ENCODE peak calls at places on chromosomes 5 and 9, in eight cellular contexts. D is mucosa of descending colon, O is PC-3, H is coronary artery, B is LNCaP clone FGC, S is fibroblast of the aortic adventitia, P is Peyer's patch, J is fibroblast of lung. E is an unnamed sample.

GRCh38 chr5:125575561-125576504 is 829.4 kb upstream of the ZNF608 start:
- DNase-seq in P (no peak), O (no peak), B (no peak), J (peak), S (no peak), H (no peak), D (peak), E (no peak)

GRCh38 chr5:152405145-152405544 is at the start of gene NMUR2:
- DNase-seq in P (no peak), O (no peak), J (no peak), S (no peak), H (no peak), B (no peak), D (no peak), E (no peak)

GRCh38 chr5:32790411-32790951 is 79.4 kb downstream of the NPR3 start:
- DNase-seq in D (no peak), B (no peak), J (peak), O (no peak), P (no peak), S (peak), H (no peak), E (peak)

GRCh38 chr5:58961631-58962280 is 378.9 kb downstream of the RAB3C start:
- DNase-seq in H (no peak), O (no peak), S (no peak), P (no peak), D (no peak), J (no peak), B (no peak), E (no peak)

GRCh38 chr9:113648586-113648985 is 185.1 kb downstream of the RGS3 start:
- DNase-seq in S (no peak), H (no peak), O (no peak), D (no peak), J (no peak), P (peak), B (no peak), E (no peak)

GRCh38 chr5:163478126-163478981 is 17.9 kb downstream of the HMMR start:
- DNase-seq in J (peak), S (peak), B (no peak), O (peak), H (no peak), P (no peak), D (no peak), E (peak)

GRCh38 chr9:91062281-91062680 is 260.7 kb downstream of the SYK start:
- DNase-seq in O (no peak), J (no peak), S (no peak), H (no peak), D (no peak), B (no peak), P (no peak), E (peak)

GRCh38 chr9:21852751-21853150 is 50.3 kb downstream of the MTAP start:
- DNase-seq in J (no peak), D (no peak), P (no peak), B (no peak), S (no peak), H (no peak), O (no peak), E (no peak)

GRCh38 chr5:110221036-110221435 is 505.4 kb downstream of the TMEM232 start:
- DNase-seq in D (no peak), P (no peak), H (no peak), S (no peak), O (no peak), B (no peak), J (no peak), E (no peak)

GRCh38 chr5:67672633-67673032 is 476.0 kb upstream of the CD180 start:
- DNase-seq in S (peak), J (peak), B (no peak), P (no peak), O (no peak), D (no peak), H (no peak), E (peak)

GRCh38 chr5:78650562-78650930 is 2.0 kb upstream of the LHFPL2 start:
- DNase-seq in S (no peak), J (no peak), H (no peak), D (no peak), O (no peak), B (no peak), P (no peak), E (no peak)

GRCh38 chr5:9348296-9348996 is 197.4 kb downstream of the SEMA5A start:
- DNase-seq in J (peak), B (no peak), H (no peak), O (peak), D (no peak), P (peak), S (peak), E (peak)

GRCh38 chr9:21047315-21047714 is 15.9 kb upstream of the HACD4 start:
- DNase-seq in P (no peak), H (no peak), S (no peak), D (no peak), B (no peak), J (peak), O (no peak), E (no peak)

GRCh38 chr5:163914911-163915310 is 409.5 kb downstream of the MAT2B start:
- DNase-seq in H (no peak), D (peak), B (no peak), P (peak), O (no peak), S (no peak), J (no peak), E (peak)

GRCh38 chr5:142872795-142873194 is 102.6 kb downstream of the ARHGAP26 start:
- DNase-seq in H (no peak), O (peak), P (peak), D (peak), J (peak), S (peak), B (no peak), E (peak)

GRCh38 chr5:116135344-116135743 is 50.5 kb downstream of the COMMD10 start:
- DNase-seq in O (no peak), B (no peak), S (no peak), J (no peak), P (no peak), H (no peak), D (no peak), E (no peak)

GRCh38 chr9:76586555-76587314 is 127.8 kb downstream of the GCNT1 start:
- DNase-seq in S (no peak), B (peak), O (no peak), J (no peak), P (no peak), H (no peak), D (no peak), E (no peak)

GRCh38 chr5:64214152-64214551 is 48.5 kb downstream of the RNF180 start:
- DNase-seq in S (no peak), O (no peak), H (no peak), D (no peak), J (no peak), B (no peak), P (no peak), E (no peak)

GRCh38 chr9:101027733-101028345 is 688 bp upstream of the PLPPR1 start:
- DNase-seq in J (no peak), H (no peak), P (no peak), O (no peak), S (no peak), B (no peak), D (no peak), E (no peak)

GRCh38 chr5:90386099-90386710 is 23.4 kb downstream of the CETN3 start:
- DNase-seq in H (no peak), J (peak), B (no peak), O (peak), D (no peak), S (peak), P (no peak), E (peak)

GRCh38 chr9:114777841-114778240 is 28.0 kb downstream of the TNFSF15 start:
- DNase-seq in H (no peak), D (no peak), J (peak), O (no peak), S (no peak), P (no peak), B (no peak), E (no peak)

GRCh38 chr5:96718635-96719077 is 56.5 kb downstream of the CAST start:
- DNase-seq in J (peak), O (peak), D (peak), H (no peak), S (no peak), B (no peak), P (peak), E (peak)

GRCh38 chr9:107784235-107784958 is 294.8 kb upstream of the KLF4 start:
- DNase-seq in P (no peak), H (no peak), D (no peak), J (peak), S (peak), B (no peak), O (no peak), E (peak)

GRCh38 chr9:130905125-130905901 is 8.7 kb upstream of the QRFP start:
- DNase-seq in S (no peak), B (no peak), O (no peak), H (no peak), D (no peak), P (no peak), J (no peak), E (no peak)

GRCh38 chr9:18142964-18143363 is 331.0 kb upstream of the ADAMTSL1 start:
- DNase-seq in B (no peak), P (no peak), D (no peak), H (no peak), O (peak), S (peak), J (no peak), E (peak)

GRCh38 chr9:126722252-126722921 is 82.5 kb upstream of the ZBTB43 start:
- DNase-seq in S (no peak), P (peak), J (peak), H (no peak), O (peak), D (peak), B (no peak), E (peak)

GRCh38 chr5:4348418-4348817 is 752.8 kb downstream of the IRX1 start:
- DNase-seq in O (no peak), S (no peak), P (no peak), D (no peak), J (no peak), H (no peak), B (no peak), E (peak)

GRCh38 chr5:66494437-66494836 is 101.8 kb upstream of the MAST4 start:
- DNase-seq in H (no peak), P (peak), D (no peak), O (no peak), J (no peak), B (no peak), S (no peak), E (no peak)
- TF ChIP-seq CTCF in H (no peak), P (no peak), D (no peak), O (peak), J (no peak), B (peak), S (no peak), E (no peak)

GRCh38 chr5:121968910-121969607 is 7.3 kb downstream of the SRFBP1 start:
- DNase-seq in S (peak), H (no peak), D (no peak), B (no peak), P (no peak), J (peak), O (peak), E (peak)
- H3K4me3 ChIP-seq in S (no peak), H (no peak), D (no peak), B (no peak), P (no peak), J (peak), O (peak), E (no peak)

GRCh38 chr5:160991205-160991604 is 139.2 kb upstream of the ATP10B start:
- DNase-seq in H (no peak), D (no peak), P (no peak), S (no peak), B (no peak), J (no peak), O (no peak), E (peak)
- TF ChIP-seq CTCF in H (no peak), D (no peak), P (no peak), S (no peak), B (no peak), J (no peak), O (no peak), E (no peak)

DNA sequence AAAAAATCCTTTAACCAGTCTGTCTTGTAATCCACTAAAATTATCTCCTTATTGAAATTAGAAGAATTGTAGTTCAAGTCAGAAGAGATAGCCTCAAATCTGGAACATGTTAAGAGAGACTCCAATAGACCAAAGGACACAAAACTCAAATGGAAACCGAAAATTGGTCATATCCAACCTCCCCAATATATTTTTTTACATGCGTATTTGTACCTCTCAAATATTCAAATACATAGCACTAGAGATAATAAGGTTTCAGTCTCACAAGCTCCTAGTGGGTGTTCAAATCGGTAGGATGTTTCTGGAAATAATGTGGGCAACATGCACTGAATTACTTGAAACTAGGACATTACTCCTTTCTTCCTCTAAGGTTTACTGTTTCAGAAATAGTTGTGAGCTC is 33.5 kb downstream of the EPB41L4A start:
- DNase-seq in P (no peak), D (no peak), B (no peak), J (no peak), H (no peak), O (no peak), S (no peak), E (no peak)
- H3K4me3 ChIP-seq in P (no peak), D (no peak), B (no peak), J (no peak), H (no peak), O (no peak), S (no peak), E (no peak)

GRCh38 chr5:140202610-140203009 is 27.6 kb downstream of the CYSTM1 start:
- DNase-seq in H (no peak), P (no peak), J (no peak), B (no peak), D (no peak), S (no peak), O (no peak), E (no peak)

GRCh38 chr5:140208065-140208464 is 33.1 kb downstream of the CYSTM1 start:
- DNase-seq in S (no peak), P (no peak), H (no peak), D (no peak), B (no peak), O (no peak), J (no peak), E (no peak)

GRCh38 chr5:140207250-140207954 is 32.4 kb downstream of the CYSTM1 start:
- DNase-seq in P (no peak), O (no peak), D (no peak), H (no peak), J (no peak), S (no peak), B (no peak), E (no peak)

GRCh38 chr5:140205216-140205615 is 30.2 kb downstream of the CYSTM1 start:
- DNase-seq in B (no peak), H (no peak), D (no peak), O (no peak), S (no peak), J (peak), P (no peak), E (peak)

DNA sequence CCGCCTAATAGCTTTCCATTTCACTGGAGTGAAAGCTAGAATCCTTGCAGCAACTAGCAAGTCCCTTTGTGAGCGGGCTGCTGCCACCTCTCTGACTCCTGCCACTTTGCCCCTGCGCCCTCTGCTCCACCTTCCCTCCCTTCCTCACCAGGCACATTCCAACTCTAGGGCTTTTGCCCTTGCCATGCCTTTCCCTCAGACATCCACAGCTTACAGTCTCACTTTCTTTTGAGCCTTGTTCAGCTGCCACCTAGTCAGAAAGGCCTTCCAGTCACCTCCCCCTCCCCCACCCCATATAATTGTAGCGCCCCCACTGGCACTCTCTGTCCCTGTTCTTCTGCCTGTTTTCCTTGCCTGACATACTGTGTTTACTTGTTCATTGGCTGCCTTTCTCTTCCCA is 31.0 kb downstream of the CYSTM1 start:
- DNase-seq in H (no peak), O (no peak), D (no peak), S (no peak), P (no peak), B (no peak), J (no peak), E (no peak)
- TF ChIP-seq CTCF in H (no peak), O (peak), D (no peak), S (no peak), P (no peak), B (no peak), J (no peak), E (no peak)

GRCh38 chr9:98195671-98196070 is 3.2 kb upstream of the CORO2A start:
- DNase-seq in B (no peak), D (no peak), O (no peak), H (no peak), P (no peak), J (no peak), S (no peak), E (no peak)

GRCh38 chr9:98191615-98192502 is 578 bp downstream of the CORO2A start:
- DNase-seq in J (no peak), S (no peak), D (peak), B (no peak), P (peak), O (peak), H (no peak), E (peak)

GRCh38 chr9:98191210-98191609 is 1.2 kb downstream of the CORO2A start:
- DNase-seq in P (no peak), H (no peak), J (no peak), D (no peak), O (no peak), S (no peak), B (no peak), E (no peak)

GRCh38 chr9:98192503-98193335 is at the start of gene CORO2A:
- DNase-seq in D (peak), O (peak), S (peak), B (no peak), H (no peak), J (peak), P (peak), E (peak)

GRCh38 chr9:98193336-98193944 is 1.0 kb upstream of the CORO2A start:
- DNase-seq in P (no peak), S (no peak), H (no peak), J (no peak), O (no peak), D (no peak), B (no peak), E (no peak)
- H3K4me3 ChIP-seq in P (peak), S (peak), H (peak), J (peak), O (peak), D (peak), B (peak), E (peak)

GRCh38 chr9:4796988-4797956 is 4.5 kb downstream of the RCL1 start:
- DNase-seq in P (no peak), J (peak), B (no peak), S (peak), O (peak), H (no peak), D (no peak), E (peak)
- TF ChIP-seq CTCF in P (peak), J (peak), B (no peak), S (peak), O (peak), H (peak), D (peak), E (peak)

GRCh38 chr9:129498451-129499376 is 122.2 kb downstream of the C9orf50 start:
- DNase-seq in J (no peak), P (no peak), S (no peak), D (no peak), H (peak), B (no peak), O (no peak), E (no peak)
- H3K4me3 ChIP-seq in J (peak), P (peak), S (peak), D (no peak), H (peak), B (no peak), O (no peak), E (no peak)

GRCh38 chr9:89277454-89277853 is 33.5 kb upstream of the CKS2 start:
- DNase-seq in J (peak), P (no peak), B (no peak), S (peak), O (no peak), H (no peak), D (no peak), E (no peak)

GRCh38 chr9:89277043-89277442 is 34.0 kb upstream of the CKS2 start:
- DNase-seq in D (no peak), J (no peak), S (no peak), B (no peak), H (no peak), P (no peak), O (no peak), E (no peak)

GRCh38 chr9:89274838-89275237 is 36.2 kb upstream of the CKS2 start:
- DNase-seq in P (no peak), O (no peak), B (no peak), J (peak), S (peak), D (no peak), H (no peak), E (peak)

GRCh38 chr9:89278551-89278950 is 32.4 kb upstream of the CKS2 start:
- DNase-seq in H (no peak), P (no peak), J (no peak), B (no peak), D (no peak), S (peak), O (no peak), E (no peak)

GRCh38 chr9:89273528-89274279 is 37.3 kb upstream of the CKS2 start:
- DNase-seq in B (no peak), J (no peak), D (no peak), S (no peak), O (no peak), H (no peak), P (no peak), E (no peak)
- TF ChIP-seq CTCF in B (no peak), J (no peak), D (no peak), S (no peak), O (no peak), H (no peak), P (no peak), E (no peak)